ENCODE peak calls at places on chromosomes 3 and 15, in seven cellular contexts. One of them, this sample, is unnamed.

GRCh38 chr3:64082917-64083587 is 59.8 kb upstream of the PSMD6 start:
- DNase-seq in A549: no peak
- DNase-seq in LoVo: no peak
- DNase-seq in GM13977: no peak
- DNase-seq in activated T-helper 1 cell treated with anti-CD3 and anti-CD28 coated beads, Interleukin-12 subunit alpha, Interleukin-12 subunit beta, Interleukin-2, Interleukin-4 antibody, amounts not matched to agents 30 ng/mL and 10 ng/mL and 1 ng/mL, durations not matched to agents 14 hours and 24 hours and 36 hours: no peak
- DNase-seq in iPS-NIHi11: no peak
- DNase-seq in H1: no peak
- DNase-seq in this sample: no peak

GRCh38 chr15:36601497-36601932 is 22.1 kb downstream of the CDIN1 start:
- DNase-seq in A549: no peak
- DNase-seq in LoVo: no peak
- DNase-seq in GM13977: no peak
- DNase-seq in activated T-helper 1 cell treated with anti-CD3 and anti-CD28 coated beads, Interleukin-12 subunit alpha, Interleukin-12 subunit beta, Interleukin-2, Interleukin-4 antibody, amounts not matched to agents 30 ng/mL and 10 ng/mL and 1 ng/mL, durations not matched to agents 14 hours and 24 hours and 36 hours: no peak
- DNase-seq in iPS-NIHi11: no peak
- DNase-seq in H1: no peak
- DNase-seq in this sample: no peak

GRCh38 chr3:35760147-35760546 is 120.8 kb downstream of the ARPP21 start:
- DNase-seq in A549: no peak
- DNase-seq in LoVo: no peak
- DNase-seq in GM13977: no peak
- DNase-seq in activated T-helper 1 cell treated with anti-CD3 and anti-CD28 coated beads, Interleukin-12 subunit alpha, Interleukin-12 subunit beta, Interleukin-2, Interleukin-4 antibody, amounts not matched to agents 30 ng/mL and 10 ng/mL and 1 ng/mL, durations not matched to agents 14 hours and 24 hours and 36 hours: no peak
- DNase-seq in iPS-NIHi11: no peak
- DNase-seq in H1: no peak
- DNase-seq in this sample: no peak

GRCh38 chr15:43067717-43068461 is 37.9 kb downstream of the UBR1 start:
- DNase-seq in A549: no peak
- DNase-seq in LoVo: no peak
- DNase-seq in GM13977: peak
- DNase-seq in activated T-helper 1 cell treated with anti-CD3 and anti-CD28 coated beads, Interleukin-12 subunit alpha, Interleukin-12 subunit beta, Interleukin-2, Interleukin-4 antibody, amounts not matched to agents 30 ng/mL and 10 ng/mL and 1 ng/mL, durations not matched to agents 14 hours and 24 hours and 36 hours: peak
- DNase-seq in iPS-NIHi11: peak
- DNase-seq in H1: no peak
- DNase-seq in this sample: no peak

GRCh38 chr3:43309372-43310305 is 23.3 kb downstream of the SNRK start:
- DNase-seq in A549: no peak
- DNase-seq in LoVo: no peak
- DNase-seq in GM13977: no peak
- DNase-seq in activated T-helper 1 cell treated with anti-CD3 and anti-CD28 coated beads, Interleukin-12 subunit alpha, Interleukin-12 subunit beta, Interleukin-2, Interleukin-4 antibody, amounts not matched to agents 30 ng/mL and 10 ng/mL and 1 ng/mL, durations not matched to agents 14 hours and 24 hours and 36 hours: no peak
- DNase-seq in iPS-NIHi11: no peak
- DNase-seq in H1: no peak
- DNase-seq in this sample: no peak

GRCh38 chr15:83685864-83686263 is 31.9 kb downstream of the ADAMTSL3 start:
- DNase-seq in A549: no peak
- DNase-seq in LoVo: no peak
- DNase-seq in GM13977: no peak
- DNase-seq in activated T-helper 1 cell treated with anti-CD3 and anti-CD28 coated beads, Interleukin-12 subunit alpha, Interleukin-12 subunit beta, Interleukin-2, Interleukin-4 antibody, amounts not matched to agents 30 ng/mL and 10 ng/mL and 1 ng/mL, durations not matched to agents 14 hours and 24 hours and 36 hours: no peak
- DNase-seq in iPS-NIHi11: no peak
- DNase-seq in H1: no peak
- DNase-seq in this sample: no peak

GRCh38 chr3:56958879-56959607 is 101.4 kb upstream of the SPATA12 start:
- DNase-seq in A549: no peak
- DNase-seq in LoVo: no peak
- DNase-seq in GM13977: no peak
- DNase-seq in activated T-helper 1 cell treated with anti-CD3 and anti-CD28 coated beads, Interleukin-12 subunit alpha, Interleukin-12 subunit beta, Interleukin-2, Interleukin-4 antibody, amounts not matched to agents 30 ng/mL and 10 ng/mL and 1 ng/mL, durations not matched to agents 14 hours and 24 hours and 36 hours: no peak
- DNase-seq in iPS-NIHi11: no peak
- DNase-seq in H1: no peak
- DNase-seq in this sample: no peak

GRCh38 chr15:63892794-63893441 is 59.2 kb upstream of the HERC1 start:
- DNase-seq in A549: no peak
- DNase-seq in LoVo: no peak
- DNase-seq in GM13977: no peak
- DNase-seq in activated T-helper 1 cell treated with anti-CD3 and anti-CD28 coated beads, Interleukin-12 subunit alpha, Interleukin-12 subunit beta, Interleukin-2, Interleukin-4 antibody, amounts not matched to agents 30 ng/mL and 10 ng/mL and 1 ng/mL, durations not matched to agents 14 hours and 24 hours and 36 hours: peak
- DNase-seq in iPS-NIHi11: no peak
- DNase-seq in H1: no peak
- DNase-seq in this sample: no peak

GRCh38 chr15:41780266-41780665 is 6.0 kb downstream of the MAPKBP1 start:
- DNase-seq in A549: no peak
- DNase-seq in LoVo: no peak
- DNase-seq in GM13977: no peak
- DNase-seq in activated T-helper 1 cell treated with anti-CD3 and anti-CD28 coated beads, Interleukin-12 subunit alpha, Interleukin-12 subunit beta, Interleukin-2, Interleukin-4 antibody, amounts not matched to agents 30 ng/mL and 10 ng/mL and 1 ng/mL, durations not matched to agents 14 hours and 24 hours and 36 hours: no peak
- DNase-seq in iPS-NIHi11: no peak
- DNase-seq in H1: no peak
- DNase-seq in this sample: no peak